ENCODE peak calls at places on chromosomes 13 and 19, in six cellular contexts. Z, V, K, R, D and C are unnamed samples.

GRCh38 chr13:31160857-31161582 is 684 bp downstream of the HSPH1 start:
- DNase-seq in K (peak), V (peak), D (peak), Z (peak), R (peak), C (no peak)

GRCh38 chr19:4597975-4598671 is 38.6 kb upstream of the SEMA6B start:
- DNase-seq in R (peak), V (no peak), Z (peak), D (peak), K (peak), C (peak)

GRCh38 chr19:33686687-33687541 is 65.2 kb downstream of the CHST8 start:
- DNase-seq in D (no peak), Z (no peak), R (no peak), V (no peak), K (no peak), C (no peak)

GRCh38 chr19:22945560-22945959 is 57.4 kb downstream of the ZNF728 start:
- DNase-seq in Z (no peak), D (no peak), R (no peak), K (peak), V (no peak), C (no peak)

GRCh38 chr13:44259045-44260042 is 114.3 kb upstream of the SERP2 start:
- DNase-seq in D (peak), R (no peak), V (peak), K (no peak), Z (no peak), C (no peak)

GRCh38 chr13:31739226-31739625 is at the start of gene RXFP2:
- DNase-seq in K (no peak), V (no peak), R (no peak), D (no peak), Z (no peak), C (no peak)

GRCh38 chr13:79710376-79710775 is 229.4 kb downstream of the NDFIP2 start:
- DNase-seq in R (no peak), D (no peak), Z (no peak), K (no peak), V (no peak), C (no peak)

GRCh38 chr13:112245179-112245724 is 130.9 kb upstream of the SPACA7 start:
- DNase-seq in V (no peak), Z (no peak), D (no peak), R (no peak), K (no peak), C (no peak)

GRCh38 chr13:73399347-73400216 is 340.8 kb downstream of the KLF5 start:
- DNase-seq in R (no peak), K (no peak), Z (peak), D (no peak), V (no peak), C (no peak)

GRCh38 chr13:83929147-83929546 is 46.9 kb upstream of the SLITRK1 start:
- DNase-seq in R (no peak), D (no peak), K (no peak), Z (no peak), V (no peak), C (no peak)

GRCh38 chr13:36154567-36155231 is 23.5 kb upstream of the DCLK1 start:
- DNase-seq in K (peak), V (no peak), Z (no peak), R (no peak), D (no peak), C (peak)

GRCh38 chr13:48158915-48159314 is 64.0 kb upstream of the MED4 start:
- DNase-seq in R (no peak), Z (no peak), V (no peak), D (no peak), K (no peak), C (no peak)

GRCh38 chr19:57537953-57538547 is 10.9 kb downstream of the ZNF549 start:
- DNase-seq in V (no peak), D (no peak), K (no peak), Z (no peak), R (no peak), C (no peak)

GRCh38 chr19:907183-907853 is 5.7 kb downstream of the R3HDM4 start:
- DNase-seq in R (no peak), K (no peak), Z (no peak), D (no peak), V (no peak), C (no peak)

GRCh38 chr13:104106705-104107393 is 1040.6 kb upstream of the SLC10A2 start:
- DNase-seq in D (no peak), K (no peak), R (no peak), Z (no peak), V (no peak), C (no peak)

GRCh38 chr19:2952953-2953481 is 8.2 kb upstream of the ZNF77 start:
- DNase-seq in R (no peak), K (no peak), Z (peak), V (no peak), D (no peak), C (no peak)

GRCh38 chr19:29766100-29766499 is 45.7 kb upstream of the CCNE1 start:
- DNase-seq in V (no peak), K (no peak), Z (no peak), D (no peak), R (no peak), C (no peak)

GRCh38 chr19:50349277-50350057 is 16.0 kb downstream of the NAPSA start:
- DNase-seq in Z (no peak), R (no peak), K (no peak), V (no peak), D (no peak), C (no peak)

GRCh38 chr13:80251403-80251802 is 89.5 kb downstream of the SPRY2 start:
- DNase-seq in K (peak), D (no peak), Z (peak), V (no peak), R (no peak), C (no peak)

GRCh38 chr19:42250249-42250665 is 4.7 kb downstream of the ERF start:
- DNase-seq in R (no peak), Z (no peak), V (no peak), D (no peak), K (no peak), C (no peak)

GRCh38 chr13:26759156-26759906 is 1.3 kb downstream of the GPR12 start:
- DNase-seq in Z (no peak), K (peak), R (no peak), V (no peak), D (no peak), C (no peak)

GRCh38 chr13:36841411-36841810 is 22.4 kb downstream of the RFXAP start:
- DNase-seq in R (no peak), V (no peak), D (no peak), Z (no peak), K (no peak), C (no peak)

GRCh38 chr19:46955114-46955812 is 64.4 kb upstream of the NPAS1 start:
- DNase-seq in K (no peak), V (no peak), R (no peak), Z (no peak), D (peak), C (no peak)

GRCh38 chr13:96492758-96493157 is 402.9 kb downstream of the HS6ST3 start:
- DNase-seq in K (no peak), V (no peak), R (no peak), Z (peak), D (no peak), C (no peak)

GRCh38 chr13:95541911-95542484 is 10.5 kb upstream of the CLDN10 start:
- DNase-seq in R (no peak), Z (no peak), V (no peak), D (no peak), K (no peak), C (no peak)

GRCh38 chr13:68551701-68552522 is 1321.8 kb upstream of the PCDH9 start:
- DNase-seq in K (no peak), V (no peak), Z (no peak), D (no peak), R (no peak), C (no peak)

GRCh38 chr13:42751693-42752092 is 29.7 kb upstream of the FAM216B start:
- DNase-seq in Z (no peak), V (no peak), D (no peak), K (no peak), R (no peak), C (no peak)

GRCh38 chr19:13103961-13104847 is 1.5 kb upstream of the LYL1 start:
- DNase-seq in V (no peak), Z (no peak), R (peak), D (peak), K (peak), C (peak)